ENCODE peak calls at places on chromosomes 3 and 15, in five cellular contexts. One of them, this sample, is unnamed.

GRCh38 chr15:88509964-88510363 is 36.5 kb downstream of the DET1 start:
- DNase-seq in heart left ventricle: no peak
- DNase-seq in HCT116: no peak
- DNase-seq in esophagus squamous epithelium: no peak
- DNase-seq in ovary: no peak
- DNase-seq in this sample: no peak

GRCh38 chr15:87619161-87619960 is 637.2 kb downstream of the NTRK3 start:
- DNase-seq in heart left ventricle: no peak
- DNase-seq in ovary: no peak
- DNase-seq in esophagus squamous epithelium: no peak
- DNase-seq in HCT116: no peak
- DNase-seq in this sample: no peak

GRCh38 chr3:16081661-16082060 is 92.8 kb upstream of the GALNT15 start:
- DNase-seq in ovary: no peak
- DNase-seq in esophagus squamous epithelium: no peak
- DNase-seq in heart left ventricle: no peak
- DNase-seq in HCT116: no peak
- DNase-seq in this sample: no peak

GRCh38 chr15:94352940-94353820 is 121.8 kb downstream of the MCTP2 start:
- DNase-seq in heart left ventricle: no peak
- DNase-seq in esophagus squamous epithelium: no peak
- DNase-seq in HCT116: no peak
- DNase-seq in ovary: no peak
- DNase-seq in this sample: no peak

GRCh38 chr15:51736646-51737537 is 563 bp downstream of the LYSMD2 start:
- DNase-seq in heart left ventricle: peak
- DNase-seq in esophagus squamous epithelium: no peak
- DNase-seq in ovary: peak
- DNase-seq in HCT116: no peak
- DNase-seq in this sample: peak

GRCh38 chr15:88174571-88174970 is 82.0 kb downstream of the NTRK3 start:
- DNase-seq in heart left ventricle: no peak
- DNase-seq in esophagus squamous epithelium: no peak
- DNase-seq in ovary: no peak
- DNase-seq in HCT116: no peak
- DNase-seq in this sample: no peak

GRCh38 chr15:47987908-47988532 is 132.8 kb upstream of the SLC24A5 start:
- DNase-seq in HCT116: peak
- DNase-seq in esophagus squamous epithelium: no peak
- DNase-seq in ovary: no peak
- DNase-seq in heart left ventricle: no peak
- DNase-seq in this sample: no peak

GRCh38 chr3:182438398-182438797 is 354.9 kb upstream of the ATP11B start:
- DNase-seq in esophagus squamous epithelium: no peak
- DNase-seq in heart left ventricle: no peak
- DNase-seq in ovary: no peak
- DNase-seq in HCT116: no peak
- DNase-seq in this sample: no peak

GRCh38 chr3:55305714-55306485 is 181.2 kb downstream of the WNT5A start:
- DNase-seq in ovary: peak
- DNase-seq in HCT116: no peak
- DNase-seq in esophagus squamous epithelium: no peak
- DNase-seq in heart left ventricle: no peak
- DNase-seq in this sample: no peak

GRCh38 chr3:50050361-50050760 is 38.4 kb upstream of the RBM5 start:
- DNase-seq in ovary: no peak
- DNase-seq in esophagus squamous epithelium: no peak
- DNase-seq in heart left ventricle: no peak
- DNase-seq in HCT116: no peak
- DNase-seq in this sample: no peak

GRCh38 chr15:75725021-75725718 is 12.5 kb upstream of the CSPG4 start:
- DNase-seq in ovary: peak
- DNase-seq in HCT116: no peak
- DNase-seq in heart left ventricle: no peak
- DNase-seq in esophagus squamous epithelium: no peak
- DNase-seq in this sample: no peak

GRCh38 chr15:92118162-92118935 is 264.8 kb downstream of the SLCO3A1 start:
- DNase-seq in heart left ventricle: no peak
- DNase-seq in ovary: no peak
- DNase-seq in esophagus squamous epithelium: no peak
- DNase-seq in HCT116: no peak
- DNase-seq in this sample: no peak

GRCh38 chr3:197317250-197317963 is 19.0 kb upstream of the DLG1 start:
- DNase-seq in heart left ventricle: no peak
- DNase-seq in ovary: no peak
- DNase-seq in HCT116: peak
- DNase-seq in esophagus squamous epithelium: no peak
- DNase-seq in this sample: no peak

GRCh38 chr15:89307046-89307587 is 27.5 kb downstream of the POLG start:
- DNase-seq in ovary: no peak
- DNase-seq in heart left ventricle: no peak
- DNase-seq in esophagus squamous epithelium: no peak
- DNase-seq in HCT116: no peak
- DNase-seq in this sample: no peak

GRCh38 chr15:93981706-93982105 is 249.7 kb upstream of the MCTP2 start:
- DNase-seq in HCT116: no peak
- DNase-seq in esophagus squamous epithelium: no peak
- DNase-seq in ovary: no peak
- DNase-seq in heart left ventricle: no peak
- DNase-seq in this sample: no peak

GRCh38 chr15:71245588-71245987 is 130.3 kb downstream of the THSD4 start:
- DNase-seq in ovary: no peak
- DNase-seq in heart left ventricle: no peak
- DNase-seq in esophagus squamous epithelium: no peak
- DNase-seq in HCT116: no peak
- DNase-seq in this sample: no peak

GRCh38 chr3:187533797-187534196 is 136.4 kb downstream of the SST start:
- DNase-seq in esophagus squamous epithelium: no peak
- DNase-seq in ovary: no peak
- DNase-seq in HCT116: no peak
- DNase-seq in heart left ventricle: no peak
- DNase-seq in this sample: no peak

GRCh38 chr3:64345351-64345750 is 120.1 kb upstream of the PRICKLE2 start:
- DNase-seq in ovary: no peak
- DNase-seq in esophagus squamous epithelium: no peak
- DNase-seq in HCT116: no peak
- DNase-seq in heart left ventricle: no peak
- DNase-seq in this sample: no peak

GRCh38 chr3:52281980-52282801 is 3.7 kb upstream of the WDR82 start:
- DNase-seq in esophagus squamous epithelium: no peak
- DNase-seq in heart left ventricle: no peak
- DNase-seq in ovary: peak
- DNase-seq in HCT116: no peak
- DNase-seq in this sample: no peak
- H3K27ac ChIP-seq in esophagus squamous epithelium: no peak
- H3K27ac ChIP-seq in heart left ventricle: no peak
- H3K27ac ChIP-seq in ovary: no peak
- H3K27ac ChIP-seq in HCT116: no peak
- H3K27ac ChIP-seq in this sample: peak

GRCh38 chr15:64460206-64460736 is at the start of gene ZNF609:
- DNase-seq in esophagus squamous epithelium: peak
- DNase-seq in ovary: peak
- DNase-seq in HCT116: peak
- DNase-seq in heart left ventricle: peak
- DNase-seq in this sample: peak
- TF ChIP-seq POLR2A in esophagus squamous epithelium: no peak
- TF ChIP-seq POLR2A in ovary: peak
- TF ChIP-seq POLR2A in HCT116: no peak
- TF ChIP-seq POLR2A in heart left ventricle: peak
- TF ChIP-seq POLR2A in this sample: peak

DNA sequence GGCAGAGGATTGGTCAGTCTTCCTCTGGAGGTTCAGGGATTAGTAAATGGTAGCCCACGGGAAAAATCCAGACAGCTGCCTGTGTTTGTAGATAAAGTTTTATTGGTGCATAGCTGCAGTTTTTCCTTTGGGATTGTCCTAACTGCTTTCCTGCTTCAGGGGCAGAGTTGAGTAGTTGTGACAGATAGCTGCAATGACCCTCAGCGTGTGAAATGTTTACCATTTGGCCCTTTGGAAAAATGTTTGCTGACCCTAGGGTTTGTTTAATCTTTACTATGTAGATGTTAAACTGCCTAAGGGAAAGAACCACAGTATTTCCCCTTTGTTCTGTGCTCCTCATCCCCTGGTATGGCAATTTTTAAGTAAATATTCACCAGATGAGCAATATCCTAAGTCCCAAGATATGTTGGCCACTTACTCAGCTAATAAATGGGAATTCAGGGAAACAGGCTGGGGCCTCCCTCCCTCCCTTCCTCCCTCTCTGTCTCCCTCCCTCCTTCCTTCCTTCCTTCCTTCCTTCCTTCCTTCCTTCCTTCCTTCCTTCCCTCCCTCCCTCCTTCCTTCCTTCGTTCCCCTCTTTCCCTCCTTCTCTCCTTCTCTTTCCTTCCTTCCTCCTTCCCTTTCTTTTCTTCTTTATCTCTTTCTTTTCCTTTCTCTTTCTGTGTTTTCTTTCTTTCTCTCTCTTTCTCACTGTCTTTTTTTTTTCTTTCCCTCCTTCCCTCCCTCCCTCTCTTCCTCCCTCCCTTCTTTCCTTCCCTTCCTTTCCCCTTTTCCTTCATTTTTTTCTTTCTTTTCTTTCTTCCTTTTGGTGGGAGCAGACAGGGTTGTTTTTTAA is 234.6 kb upstream of the BHLHE40 start:
- DNase-seq in heart left ventricle: no peak
- DNase-seq in esophagus squamous epithelium: no peak
- DNase-seq in HCT116: no peak
- DNase-seq in ovary: no peak
- DNase-seq in this sample: no peak
- H3K27ac ChIP-seq in heart left ventricle: peak
- H3K27ac ChIP-seq in esophagus squamous epithelium: peak
- H3K27ac ChIP-seq in HCT116: no peak
- H3K27ac ChIP-seq in ovary: peak
- H3K27ac ChIP-seq in this sample: no peak

GRCh38 chr3:155411500-155412223 is 118.2 kb upstream of the STRIT1 start:
- DNase-seq in esophagus squamous epithelium: no peak
- DNase-seq in heart left ventricle: no peak
- DNase-seq in ovary: no peak
- DNase-seq in HCT116: no peak
- DNase-seq in this sample: no peak
- TF ChIP-seq POLR2A in esophagus squamous epithelium: no peak
- TF ChIP-seq POLR2A in heart left ventricle: no peak
- TF ChIP-seq POLR2A in ovary: no peak
- TF ChIP-seq POLR2A in HCT116: no peak
- TF ChIP-seq POLR2A in this sample: no peak

This sample was measured in gastrocnemius medialis.